ENCODE peak calls at places on chromosomes 5 and 9, in five cellular contexts. One of them, this sample, is unnamed.
A peak's percentile ranks its signal among the peaks of the same experiment; 100 is the strongest.

GRCh38 chr9:82168585-82168984 is 180.0 kb downstream of the SPATA31D1 start:
- DNase-seq in neural crest cell: no peak
- DNase-seq in AG09309: no peak
- DNase-seq in endothelial cell of umbilical vein: no peak
- DNase-seq in Right ventricle myocardium inferior: no peak
- DNase-seq in this sample: no peak

GRCh38 chr9:15909297-15909696 is 356.5 kb downstream of the CCDC171 start:
- DNase-seq in neural crest cell: no peak
- DNase-seq in endothelial cell of umbilical vein: no peak
- DNase-seq in AG09309: peak; percentile 89
- DNase-seq in Right ventricle myocardium inferior: no peak
- DNase-seq in this sample: no peak

GRCh38 chr5:150298701-150299451 is 3.8 kb downstream of the ARSI start:
- DNase-seq in Right ventricle myocardium inferior: no peak
- DNase-seq in AG09309: peak; percentile 98
- DNase-seq in endothelial cell of umbilical vein: no peak
- DNase-seq in neural crest cell: no peak
- DNase-seq in this sample: no peak

GRCh38 chr9:35749515-35750255 is 598 bp downstream of the RGP1 start:
- DNase-seq in Right ventricle myocardium inferior: no peak
- DNase-seq in neural crest cell: no peak
- DNase-seq in AG09309: no peak
- DNase-seq in endothelial cell of umbilical vein: peak; percentile 60
- DNase-seq in this sample: peak; percentile 42

GRCh38 chr5:41371741-41372140 is 138.7 kb downstream of the PLCXD3 start:
- DNase-seq in AG09309: peak; percentile 31
- DNase-seq in endothelial cell of umbilical vein: no peak
- DNase-seq in Right ventricle myocardium inferior: no peak
- DNase-seq in neural crest cell: no peak
- DNase-seq in this sample: no peak

GRCh38 chr5:176899296-176899891 is at the start of gene HK3:
- DNase-seq in Right ventricle myocardium inferior: peak; percentile 60
- DNase-seq in AG09309: no peak
- DNase-seq in neural crest cell: no peak
- DNase-seq in endothelial cell of umbilical vein: peak; percentile 22
- DNase-seq in this sample: no peak

GRCh38 chr5:373710-374602 is 52.4 kb downstream of the AHRR start:
- DNase-seq in neural crest cell: no peak
- DNase-seq in Right ventricle myocardium inferior: peak; percentile 69
- DNase-seq in AG09309: no peak
- DNase-seq in endothelial cell of umbilical vein: peak; percentile 66
- DNase-seq in this sample: peak; percentile 64

GRCh38 chr5:9198399-9198798 is 347.5 kb downstream of the SEMA5A start:
- DNase-seq in Right ventricle myocardium inferior: no peak
- DNase-seq in AG09309: no peak
- DNase-seq in neural crest cell: no peak
- DNase-seq in endothelial cell of umbilical vein: no peak
- DNase-seq in this sample: peak; percentile 18

GRCh38 chr5:98588225-98588624 is 185.2 kb upstream of the RGMB start:
- DNase-seq in neural crest cell: no peak
- DNase-seq in Right ventricle myocardium inferior: no peak
- DNase-seq in AG09309: no peak
- DNase-seq in endothelial cell of umbilical vein: no peak
- DNase-seq in this sample: no peak

GRCh38 chr9:110008663-110009062 is 199.3 kb downstream of the C9orf152 start:
- DNase-seq in AG09309: no peak
- DNase-seq in neural crest cell: no peak
- DNase-seq in endothelial cell of umbilical vein: no peak
- DNase-seq in Right ventricle myocardium inferior: no peak
- DNase-seq in this sample: no peak

GRCh38 chr5:16936150-16937022 is at the start of gene MYO10:
- DNase-seq in Right ventricle myocardium inferior: peak; percentile 88
- DNase-seq in AG09309: peak; percentile 33
- DNase-seq in endothelial cell of umbilical vein: peak; percentile 86
- DNase-seq in neural crest cell: peak; percentile 89
- DNase-seq in this sample: peak; percentile 98

This sample was measured in nephron progenitor cell.